ENCODE peak calls at places on chromosome 15, in five cellular contexts. A, Y, I, S and V are unnamed samples.
A peak's percentile ranks its signal among the peaks of the same experiment; 100 is the strongest.

GRCh38 chr15:74793135-74794028 is 11.5 kb downstream of the CSK start:
- DNase-seq in A (peak; percentile 75), Y (no peak), I (peak; percentile 75), S (no peak), V (peak; percentile 85)

GRCh38 chr15:49421991-49422390 is 1.1 kb upstream of the FGF7 start:
- DNase-seq in A (peak; percentile 5), Y (peak; percentile 23), I (no peak), S (no peak), V (no peak)

GRCh38 chr15:79804833-79805232 is 92.0 kb downstream of the MTHFS start:
- DNase-seq in A (no peak), Y (no peak), I (no peak), S (no peak), V (no peak)

GRCh38 chr15:73034213-73034612 is 18.1 kb upstream of the NEO1 start:
- DNase-seq in A (no peak), Y (no peak), I (no peak), S (peak; percentile 92), V (no peak)

GRCh38 chr15:66749841-66750575 is 48.0 kb downstream of the SMAD6 start:
- DNase-seq in A (no peak), Y (no peak), I (no peak), S (no peak), V (no peak)

GRCh38 chr15:45442497-45443135 is 64.3 kb upstream of the GATM start:
- DNase-seq in A (no peak), Y (no peak), I (no peak), S (no peak), V (no peak)

GRCh38 chr15:30072630-30073029 is 10.1 kb upstream of the GOLGA8J start:
- DNase-seq in A (no peak), Y (no peak), I (no peak), S (no peak), V (no peak)

GRCh38 chr15:81419304-81419943 is 45.4 kb upstream of the TMC3 start:
- DNase-seq in A (no peak), Y (no peak), I (no peak), S (peak; percentile 64), V (no peak)

GRCh38 chr15:62071711-62072308 is 5.0 kb downstream of the C2CD4A start:
- DNase-seq in A (no peak), Y (no peak), I (no peak), S (peak; percentile 4), V (no peak)

GRCh38 chr15:82231842-82232241 is 30.7 kb downstream of the EFL1 start:
- DNase-seq in A (no peak), Y (no peak), I (no peak), S (no peak), V (no peak)

GRCh38 chr15:90801803-90802202 is 66.6 kb upstream of the FURIN start:
- DNase-seq in A (no peak), Y (no peak), I (no peak), S (no peak), V (no peak)

GRCh38 chr15:84079885-84080777 is 155.4 kb upstream of the GOLGA6L4 start:
- DNase-seq in A (peak; percentile 62), Y (peak; percentile 5), I (peak; percentile 42), S (peak; percentile 13), V (peak; percentile 76)

GRCh38 chr15:48559270-48559669 is 86.2 kb downstream of the FBN1 start:
- DNase-seq in A (no peak), Y (no peak), I (no peak), S (no peak), V (no peak)

GRCh38 chr15:52252781-52253180 is 42.8 kb downstream of the MYO5C start:
- DNase-seq in A (no peak), Y (peak; percentile 91), I (no peak), S (no peak), V (no peak)

GRCh38 chr15:54990793-54991192 is 205.9 kb downstream of the RSL24D1 start:
- DNase-seq in A (no peak), Y (no peak), I (no peak), S (no peak), V (no peak)

GRCh38 chr15:57769266-57769665 is 62.8 kb downstream of the POLR2M start:
- DNase-seq in A (no peak), Y (no peak), I (no peak), S (no peak), V (no peak)

GRCh38 chr15:39400821-39401550 is 179.9 kb upstream of the THBS1 start:
- DNase-seq in A (no peak), Y (no peak), I (no peak), S (no peak), V (no peak)

GRCh38 chr15:28019594-28020320 is 79.4 kb downstream of the OCA2 start:
- DNase-seq in A (no peak), Y (no peak), I (no peak), S (no peak), V (no peak)

GRCh38 chr15:33746203-33746602 is 222.1 kb upstream of the CHRM5 start:
- DNase-seq in A (no peak), Y (no peak), I (no peak), S (no peak), V (no peak)

GRCh38 chr15:31805090-31805662 is 225.1 kb upstream of the CHRNA7 start:
- DNase-seq in A (no peak), Y (no peak), I (no peak), S (no peak), V (no peak)

GRCh38 chr15:86915811-86916331 is 836.2 kb downstream of the AGBL1 start:
- DNase-seq in A (no peak), Y (peak; percentile 59), I (no peak), S (peak; percentile 7), V (no peak)

GRCh38 chr15:82709081-82709420 is 624 bp downstream of the AP3B2 start:
- DNase-seq in A (peak; percentile 16), Y (no peak), I (no peak), S (no peak), V (no peak)

GRCh38 chr15:76963596-76963995 is 31.3 kb upstream of the PSTPIP1 start:
- DNase-seq in A (no peak), Y (no peak), I (no peak), S (no peak), V (no peak)

GRCh38 chr15:71566226-71566625 is 244.1 kb upstream of the NR2E3 start:
- DNase-seq in A (no peak), Y (no peak), I (no peak), S (no peak), V (no peak)

GRCh38 chr15:56228854-56229253 is 14.8 kb downstream of the RFX7 start:
- DNase-seq in A (no peak), Y (no peak), I (no peak), S (no peak), V (no peak)